ENCODE peak calls at places on chromosome 1, in four cellular contexts. C, S, J and I are unnamed samples. For H3K36me3, the result is how much of the 10 kb centered on the place peaks cover.

GRCh38 chr1:204341380-204341779 is 18.3 kb downstream of the PLEKHA6 start:
- DNase-seq in C (no peak), S (no peak), J (no peak), I (no peak)

GRCh38 chr1:31238986-31239613 is 587 bp downstream of the NKAIN1 start:
- DNase-seq in C (peak), S (no peak), J (no peak), I (no peak)

GRCh38 chr1:220137006-220137794 is 43.3 kb downstream of the IARS2 start:
- DNase-seq in C (no peak), J (no peak), S (no peak), I (peak)

GRCh38 chr1:231827337-231828105 is 200.9 kb downstream of the DISC1 start:
- DNase-seq in C (no peak), J (no peak), S (no peak), I (no peak)

GRCh38 chr1:97245682-97246081 is 524.1 kb downstream of the PTBP2 start:
- DNase-seq in S (no peak), C (peak), J (no peak), I (no peak)

GRCh38 chr1:161131721-161132409 is 602 bp downstream of the DEDD start:
- DNase-seq in C (peak), J (no peak), S (no peak), I (no peak)

GRCh38 chr1:59638172-59638800 is 176.5 kb upstream of the HOOK1 start:
- DNase-seq in S (no peak), C (no peak), J (no peak), I (no peak)

GRCh38 chr1:151237678-151238466 is 16.7 kb upstream of the PSMD4 start:
- DNase-seq in J (no peak), C (no peak), S (no peak), I (no peak)

GRCh38 chr1:215594640-215595039 is 27.5 kb downstream of the KCTD3 start:
- DNase-seq in C (no peak), J (no peak), S (no peak), I (no peak)

GRCh38 chr1:219798283-219799030 is 129.9 kb downstream of the SLC30A10 start:
- DNase-seq in S (no peak), J (no peak), C (no peak), I (no peak)

GRCh38 chr1:202281316-202282016 is 60.3 kb downstream of the UBE2T start:
- DNase-seq in J (no peak), S (no peak), C (no peak), I (no peak)

GRCh38 chr1:217647791-217648190 is 16.6 kb downstream of the SPATA17 start:
- DNase-seq in C (no peak), S (no peak), J (no peak), I (no peak)

GRCh38 chr1:29655145-29655544 is 418.8 kb downstream of the PTPRU start:
- DNase-seq in C (no peak), J (no peak), S (no peak), I (no peak)

GRCh38 chr1:147171399-147172167 is 687 bp downstream of the PRKAB2 start:
- DNase-seq in J (no peak), S (no peak), C (no peak), I (no peak)

GRCh38 chr1:16080422-16081150 is 7.1 kb upstream of the FAM131C start:
- DNase-seq in J (no peak), C (peak), S (no peak), I (no peak)

GRCh38 chr1:173164686-173165085 is 42.4 kb downstream of the TNFSF4 start:
- DNase-seq in J (no peak), S (no peak), C (no peak), I (no peak)

GRCh38 chr1:41003640-41004220 is 17.8 kb downstream of the SLFNL1 start:
- DNase-seq in S (peak), C (peak), J (peak), I (peak)

GRCh38 chr1:41009466-41009865 is 12.1 kb downstream of the SLFNL1 start:
- DNase-seq in S (no peak), C (no peak), J (no peak), I (no peak)

GRCh38 chr1:41005876-41006275 is 15.6 kb downstream of the SLFNL1 start:
- DNase-seq in C (no peak), S (no peak), J (no peak), I (no peak)

GRCh38 chr1:41003127-41003639 is 18.3 kb downstream of the SLFNL1 start:
- DNase-seq in C (no peak), S (no peak), J (no peak), I (no peak)

DNA sequence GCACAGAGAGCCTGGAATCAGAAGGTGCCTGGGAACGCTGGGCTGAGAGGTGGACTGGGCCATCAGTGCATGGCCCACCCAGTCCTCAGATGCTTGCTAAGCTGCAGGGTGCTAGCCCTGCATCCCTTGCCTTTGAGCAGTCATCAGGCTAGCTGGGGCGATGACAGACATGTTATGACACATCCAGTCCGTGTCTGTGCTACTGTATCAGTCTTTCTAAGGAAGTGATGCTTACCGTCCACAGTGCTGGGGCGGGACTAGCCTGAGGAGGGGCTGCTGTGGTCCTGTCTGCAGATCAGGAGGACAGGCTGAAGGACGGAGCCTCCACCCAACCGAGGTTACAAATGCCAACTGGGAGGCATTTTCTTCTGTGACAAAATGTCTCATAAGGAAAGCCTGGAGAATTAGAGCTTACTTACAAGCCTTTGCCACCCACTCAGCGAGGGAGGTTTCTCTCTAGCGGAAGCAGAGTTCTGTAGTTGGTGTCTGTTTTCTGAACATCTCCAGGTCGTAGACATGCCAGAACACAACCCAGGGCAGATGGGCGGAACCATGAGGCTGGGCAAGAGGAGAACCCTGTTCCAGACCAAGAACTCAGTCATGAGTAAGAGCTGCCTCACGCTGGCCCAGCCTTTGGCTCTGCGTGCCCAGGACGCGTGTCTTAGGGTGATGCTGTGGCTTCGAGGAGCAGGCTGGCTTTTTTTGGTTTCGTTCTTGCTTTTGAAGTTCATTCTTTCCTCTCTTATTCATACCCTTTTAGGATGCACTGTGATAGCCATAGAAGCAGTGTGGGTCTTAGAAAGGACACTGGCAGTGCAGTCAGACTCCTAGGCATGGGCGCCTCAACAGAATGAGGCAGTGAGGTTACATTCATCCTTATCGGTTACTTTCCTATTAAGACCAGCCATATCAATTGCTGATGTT is 14.3 kb downstream of the SLFNL1 start:
- DNase-seq in S (no peak), C (no peak), J (no peak), I (no peak)
- H3K36me3 ChIP-seq in S (half or more), C (under half), J (under half), I (half or more)

GRCh38 chr1:10401281-10401680 is 2.4 kb downstream of the PGD start:
- DNase-seq in J (no peak), C (no peak), S (no peak), I (no peak)
- H3K27ac ChIP-seq in J (no peak), C (no peak), S (no peak), I (no peak)

DNA sequence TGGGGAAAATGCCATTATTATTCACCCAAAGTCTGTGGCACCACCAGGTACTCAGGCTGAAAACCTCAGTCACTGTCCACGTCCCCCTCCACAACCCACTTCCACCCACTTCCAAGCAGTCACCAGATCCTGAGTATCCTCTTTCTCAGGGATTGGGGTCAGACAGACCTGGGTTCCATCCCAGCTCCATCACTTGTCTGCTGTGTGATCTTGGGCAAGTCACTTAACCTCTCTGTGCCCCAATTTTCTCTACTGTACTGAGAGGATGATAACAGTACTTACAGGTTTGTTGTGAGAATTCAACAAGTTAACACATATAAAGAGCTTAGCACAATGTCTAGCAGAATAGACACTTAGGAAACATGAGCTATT is 29.7 kb upstream of the FOXO6 start:
- DNase-seq in J (no peak), C (no peak), S (no peak), I (no peak)
- H3K4me3 ChIP-seq in J (no peak), C (no peak), S (no peak), I (no peak)

GRCh38 chr1:100075773-100076172 is 57.0 kb downstream of the SASS6 start:
- DNase-seq in J (no peak), S (no peak), C (no peak), I (no peak)

GRCh38 chr1:100076744-100077143 is 56.0 kb downstream of the SASS6 start:
- DNase-seq in S (no peak), C (no peak), J (no peak), I (no peak)

GRCh38 chr1:100073531-100073930 is 59.2 kb downstream of the SASS6 start:
- DNase-seq in C (no peak), J (no peak), S (no peak), I (no peak)

GRCh38 chr1:100076319-100076718 is 56.4 kb downstream of the SASS6 start:
- DNase-seq in S (no peak), J (no peak), C (no peak), I (no peak)

DNA sequence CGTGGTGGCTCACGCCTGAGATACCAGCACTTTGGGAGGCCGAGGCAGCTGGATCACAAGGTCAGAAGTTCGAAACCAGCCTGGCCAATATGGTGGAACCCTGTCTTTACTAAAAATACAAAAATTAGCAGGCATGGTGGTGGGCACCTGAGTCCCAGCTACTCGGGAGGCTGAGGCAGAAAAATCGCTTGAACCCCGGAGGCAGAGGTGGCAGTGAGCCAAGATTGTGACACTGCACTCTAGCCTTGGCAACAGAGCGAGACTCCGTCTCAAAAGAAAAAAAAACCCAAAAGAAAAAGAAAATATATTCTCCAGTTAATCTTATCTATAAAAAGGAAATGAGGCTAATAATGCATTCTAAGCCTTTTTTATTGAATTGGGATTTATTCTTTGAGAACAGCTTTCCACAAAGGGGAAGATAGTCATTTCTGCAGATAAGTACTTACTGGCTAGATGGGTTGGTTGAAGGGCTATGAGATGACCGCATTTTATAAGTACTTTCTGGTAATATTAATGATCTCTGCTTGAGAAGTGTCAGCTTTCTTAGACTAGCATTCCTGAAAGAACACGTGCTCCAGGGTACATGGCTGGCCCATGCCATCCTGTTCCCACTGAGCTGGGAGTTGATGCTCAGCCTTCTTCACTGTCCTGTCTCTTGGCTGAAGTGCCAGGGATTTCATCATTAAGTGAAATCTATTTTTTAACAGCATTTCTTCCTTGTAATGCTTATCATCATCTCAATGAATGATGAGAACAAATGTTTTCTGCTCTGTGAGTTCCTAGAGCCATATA is 57.9 kb downstream of the SASS6 start:
- DNase-seq in C (no peak), J (no peak), S (no peak), I (no peak)
- H3K36me3 ChIP-seq in C (under half), J (under half), S (half or more), I (half or more)

DNA sequence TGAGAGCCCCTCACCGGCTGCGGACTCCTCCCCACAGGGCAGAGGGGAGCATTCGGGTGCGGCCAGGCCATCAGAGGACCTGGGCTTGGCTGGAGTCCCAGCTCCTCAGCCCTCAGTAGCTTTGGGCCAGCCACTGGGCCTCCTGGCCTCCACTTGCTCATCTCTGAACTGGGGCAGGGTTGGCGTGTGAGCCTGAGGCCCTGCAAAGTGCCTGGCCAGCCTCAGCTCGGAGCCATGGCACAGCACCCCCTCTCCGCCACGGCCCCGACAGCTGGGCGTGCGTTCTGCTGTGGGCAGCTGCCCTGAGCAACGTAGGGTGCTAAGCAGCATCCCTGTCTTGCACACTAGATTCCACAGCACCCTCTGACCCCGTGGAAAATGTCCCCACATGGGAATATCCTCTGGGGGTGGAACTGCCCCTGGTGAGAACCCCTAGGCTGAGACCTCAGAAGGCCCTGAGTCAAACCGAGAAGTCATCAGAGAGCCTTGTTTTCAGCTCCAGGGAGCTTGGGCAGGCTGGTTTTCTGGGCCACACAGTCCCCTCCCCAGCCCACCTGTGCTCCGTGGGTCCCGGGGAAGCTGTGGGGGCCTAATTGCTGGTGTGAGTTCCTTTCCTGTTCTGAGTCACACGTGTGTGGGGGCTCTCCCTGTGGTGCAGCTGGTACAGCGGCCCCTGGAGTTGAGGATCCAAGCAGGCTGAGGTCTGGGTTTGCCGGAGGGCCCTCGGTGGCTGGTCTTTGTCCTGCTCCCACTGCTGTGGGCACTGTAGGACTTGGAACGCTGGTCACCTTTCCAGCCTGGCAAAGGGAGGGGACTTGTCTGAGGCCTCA is 24.5 kb downstream of the TP73 start:
- DNase-seq in C (no peak), J (no peak), S (no peak), I (no peak)
- H3K27ac ChIP-seq in C (no peak), J (no peak), S (no peak), I (no peak)